ENCODE peak calls at places on chromosomes 6 and 20, in five cellular contexts. Y is CD4-positive, alpha-beta T cell; V is HuH-7.5; C is stimulated activated CD4-positive, alpha-beta T cell treated with anti-CD3 and anti-CD28 coated beads, Interleukin-4, amount 100 ng/mL, for 24 hours; Q is NCI-H1092 treated with DMSO at 0.1 percent for 48 hours. D is an unnamed sample.

GRCh38 chr6:53959717-53960116 is 151.5 kb upstream of the MLIP start:
- DNase-seq in Y (no peak), C (no peak), V (no peak), Q (no peak), D (no peak)

GRCh38 chr6:3697609-3698008 is 53.9 kb downstream of the PXDC1 start:
- DNase-seq in Y (no peak), C (no peak), Q (no peak), V (no peak), D (no peak)

GRCh38 chr6:12291083-12291784 is 1.1 kb downstream of the EDN1 start:
- DNase-seq in V (no peak), Q (no peak), Y (no peak), C (no peak), D (no peak)

GRCh38 chr6:121503633-121504032 is 68.2 kb downstream of the GJA1 start:
- DNase-seq in C (no peak), Y (no peak), V (no peak), Q (no peak), D (no peak)

GRCh38 chr6:142914371-142914770 is 30.6 kb downstream of the HIVEP2 start:
- DNase-seq in C (no peak), Q (no peak), V (no peak), Y (no peak), D (no peak)

GRCh38 chr6:36623547-36624459 is 29.6 kb downstream of the SRSF3 start:
- DNase-seq in Q (peak; percentile 65), C (peak; percentile 81), Y (peak; percentile 69), V (peak; percentile 54), D (peak; percentile 50)

GRCh38 chr6:116280161-116280959 is 630 bp upstream of the TSPYL1 start:
- DNase-seq in Y (no peak), V (no peak), Q (no peak), C (no peak), D (no peak)

GRCh38 chr20:58131111-58131510 is 97.3 kb downstream of the ANKRD60 start:
- DNase-seq in Q (no peak), C (no peak), Y (no peak), V (no peak), D (no peak)

GRCh38 chr6:41560440-41561192 is 14.4 kb downstream of the FOXP4 start:
- DNase-seq in Y (peak; percentile 63), V (no peak), Q (no peak), C (peak; percentile 80), D (peak; percentile 93)

GRCh38 chr6:152094992-152095592 is 287.6 kb downstream of the ESR1 start:
- DNase-seq in V (no peak), Q (no peak), Y (no peak), C (peak; percentile 16), D (no peak)